ENCODE peak calls at places on chromosomes 3 and 15, in ten cellular contexts. One of them, this sample, is unnamed.

GRCh38 chr3:128339491-128340012 is 127.1 kb downstream of the DNAJB8 start:
- DNase-seq in T-helper 1 cell: no peak
- DNase-seq in stromal cell of bone marrow: no peak
- DNase-seq in ELR: no peak
- DNase-seq in activated naive CD8-positive, alpha-beta T cell treated with anti-CD3 and anti-CD28 coated beads for 36 hours: no peak
- DNase-seq in WTC11: no peak
- DNase-seq in mucosa of gallbladder: no peak
- DNase-seq in HEK293T: no peak
- DNase-seq in A549: no peak
- DNase-seq in HS-5: no peak
- DNase-seq in this sample: no peak

GRCh38 chr3:127011270-127011992 is 28.5 kb downstream of the PLXNA1 start:
- DNase-seq in A549: no peak
- DNase-seq in ELR: no peak
- DNase-seq in stromal cell of bone marrow: peak
- DNase-seq in activated naive CD8-positive, alpha-beta T cell treated with anti-CD3 and anti-CD28 coated beads for 36 hours: no peak
- DNase-seq in HEK293T: no peak
- DNase-seq in mucosa of gallbladder: no peak
- DNase-seq in HS-5: no peak
- DNase-seq in WTC11: no peak
- DNase-seq in T-helper 1 cell: no peak
- DNase-seq in this sample: no peak

GRCh38 chr3:155169221-155169620 is 89.1 kb downstream of the MME start:
- DNase-seq in HS-5: no peak
- DNase-seq in WTC11: no peak
- DNase-seq in T-helper 1 cell: no peak
- DNase-seq in mucosa of gallbladder: no peak
- DNase-seq in ELR: no peak
- DNase-seq in stromal cell of bone marrow: no peak
- DNase-seq in HEK293T: no peak
- DNase-seq in A549: no peak
- DNase-seq in activated naive CD8-positive, alpha-beta T cell treated with anti-CD3 and anti-CD28 coated beads for 36 hours: no peak
- DNase-seq in this sample: no peak

GRCh38 chr3:11136871-11137626 is 17.2 kb upstream of the HRH1 start:
- DNase-seq in A549: peak
- DNase-seq in activated naive CD8-positive, alpha-beta T cell treated with anti-CD3 and anti-CD28 coated beads for 36 hours: no peak
- DNase-seq in stromal cell of bone marrow: peak
- DNase-seq in HEK293T: peak
- DNase-seq in T-helper 1 cell: no peak
- DNase-seq in HS-5: peak
- DNase-seq in WTC11: no peak
- DNase-seq in mucosa of gallbladder: peak
- DNase-seq in ELR: peak
- DNase-seq in this sample: no peak

GRCh38 chr15:86590461-86590860 is 510.8 kb downstream of the AGBL1 start:
- DNase-seq in ELR: no peak
- DNase-seq in activated naive CD8-positive, alpha-beta T cell treated with anti-CD3 and anti-CD28 coated beads for 36 hours: no peak
- DNase-seq in HS-5: no peak
- DNase-seq in T-helper 1 cell: no peak
- DNase-seq in HEK293T: no peak
- DNase-seq in WTC11: no peak
- DNase-seq in stromal cell of bone marrow: no peak
- DNase-seq in A549: no peak
- DNase-seq in mucosa of gallbladder: no peak
- DNase-seq in this sample: no peak

GRCh38 chr3:25007974-25008658 is 419.9 kb upstream of the RARB start:
- DNase-seq in WTC11: no peak
- DNase-seq in ELR: no peak
- DNase-seq in stromal cell of bone marrow: peak
- DNase-seq in mucosa of gallbladder: no peak
- DNase-seq in A549: no peak
- DNase-seq in activated naive CD8-positive, alpha-beta T cell treated with anti-CD3 and anti-CD28 coated beads for 36 hours: no peak
- DNase-seq in HEK293T: no peak
- DNase-seq in HS-5: no peak
- DNase-seq in T-helper 1 cell: no peak
- DNase-seq in this sample: no peak

GRCh38 chr3:81887448-81887847 is 126.0 kb upstream of the GBE1 start:
- DNase-seq in A549: no peak
- DNase-seq in HEK293T: no peak
- DNase-seq in mucosa of gallbladder: no peak
- DNase-seq in HS-5: no peak
- DNase-seq in T-helper 1 cell: no peak
- DNase-seq in WTC11: no peak
- DNase-seq in activated naive CD8-positive, alpha-beta T cell treated with anti-CD3 and anti-CD28 coated beads for 36 hours: no peak
- DNase-seq in stromal cell of bone marrow: no peak
- DNase-seq in ELR: no peak
- DNase-seq in this sample: no peak

GRCh38 chr3:30778923-30779322 is 115.5 kb downstream of the GADL1 start:
- DNase-seq in activated naive CD8-positive, alpha-beta T cell treated with anti-CD3 and anti-CD28 coated beads for 36 hours: no peak
- DNase-seq in WTC11: no peak
- DNase-seq in ELR: peak
- DNase-seq in mucosa of gallbladder: no peak
- DNase-seq in stromal cell of bone marrow: no peak
- DNase-seq in HS-5: no peak
- DNase-seq in HEK293T: no peak
- DNase-seq in T-helper 1 cell: no peak
- DNase-seq in A549: no peak
- DNase-seq in this sample: no peak

GRCh38 chr15:62059108-62059817 is 984 bp downstream of the VPS13C start:
- DNase-seq in HEK293T: no peak
- DNase-seq in WTC11: no peak
- DNase-seq in ELR: peak
- DNase-seq in T-helper 1 cell: no peak
- DNase-seq in A549: peak
- DNase-seq in HS-5: no peak
- DNase-seq in stromal cell of bone marrow: no peak
- DNase-seq in activated naive CD8-positive, alpha-beta T cell treated with anti-CD3 and anti-CD28 coated beads for 36 hours: no peak
- DNase-seq in mucosa of gallbladder: no peak
- DNase-seq in this sample: no peak

GRCh38 chr3:27613846-27614500 is 108.2 kb downstream of the EOMES start:
- DNase-seq in HS-5: no peak
- DNase-seq in mucosa of gallbladder: no peak
- DNase-seq in A549: no peak
- DNase-seq in HEK293T: no peak
- DNase-seq in T-helper 1 cell: no peak
- DNase-seq in activated naive CD8-positive, alpha-beta T cell treated with anti-CD3 and anti-CD28 coated beads for 36 hours: no peak
- DNase-seq in ELR: peak
- DNase-seq in WTC11: no peak
- DNase-seq in stromal cell of bone marrow: no peak
- DNase-seq in this sample: no peak

GRCh38 chr3:4589475-4590111 is 96.4 kb downstream of the ITPR1 start:
- DNase-seq in WTC11: no peak
- DNase-seq in stromal cell of bone marrow: no peak
- DNase-seq in activated naive CD8-positive, alpha-beta T cell treated with anti-CD3 and anti-CD28 coated beads for 36 hours: no peak
- DNase-seq in HEK293T: no peak
- DNase-seq in mucosa of gallbladder: no peak
- DNase-seq in A549: no peak
- DNase-seq in HS-5: no peak
- DNase-seq in T-helper 1 cell: no peak
- DNase-seq in ELR: no peak
- DNase-seq in this sample: no peak

GRCh38 chr15:98983333-98983732 is 24.3 kb downstream of the PGPEP1L start:
- DNase-seq in T-helper 1 cell: no peak
- DNase-seq in ELR: peak
- DNase-seq in mucosa of gallbladder: peak
- DNase-seq in WTC11: no peak
- DNase-seq in activated naive CD8-positive, alpha-beta T cell treated with anti-CD3 and anti-CD28 coated beads for 36 hours: no peak
- DNase-seq in HEK293T: peak
- DNase-seq in A549: peak
- DNase-seq in HS-5: peak
- DNase-seq in stromal cell of bone marrow: peak
- DNase-seq in this sample: no peak

GRCh38 chr3:85539232-85539631 is 580.4 kb downstream of the CADM2 start:
- DNase-seq in mucosa of gallbladder: no peak
- DNase-seq in activated naive CD8-positive, alpha-beta T cell treated with anti-CD3 and anti-CD28 coated beads for 36 hours: no peak
- DNase-seq in ELR: no peak
- DNase-seq in stromal cell of bone marrow: no peak
- DNase-seq in WTC11: no peak
- DNase-seq in T-helper 1 cell: no peak
- DNase-seq in HEK293T: no peak
- DNase-seq in A549: no peak
- DNase-seq in HS-5: no peak
- DNase-seq in this sample: no peak

GRCh38 chr3:103077910-103078309 is 643.1 kb downstream of the ZPLD1 start:
- DNase-seq in ELR: no peak
- DNase-seq in WTC11: no peak
- DNase-seq in mucosa of gallbladder: no peak
- DNase-seq in HS-5: no peak
- DNase-seq in T-helper 1 cell: no peak
- DNase-seq in stromal cell of bone marrow: no peak
- DNase-seq in A549: no peak
- DNase-seq in HEK293T: no peak
- DNase-seq in activated naive CD8-positive, alpha-beta T cell treated with anti-CD3 and anti-CD28 coated beads for 36 hours: no peak
- DNase-seq in this sample: no peak

GRCh38 chr15:36755341-36755740 is 175.9 kb downstream of the CDIN1 start:
- DNase-seq in WTC11: no peak
- DNase-seq in ELR: no peak
- DNase-seq in HEK293T: no peak
- DNase-seq in T-helper 1 cell: no peak
- DNase-seq in HS-5: no peak
- DNase-seq in A549: no peak
- DNase-seq in mucosa of gallbladder: no peak
- DNase-seq in stromal cell of bone marrow: no peak
- DNase-seq in activated naive CD8-positive, alpha-beta T cell treated with anti-CD3 and anti-CD28 coated beads for 36 hours: no peak
- DNase-seq in this sample: no peak

GRCh38 chr3:148556664-148557063 is 141.0 kb upstream of the AGTR1 start:
- DNase-seq in ELR: no peak
- DNase-seq in activated naive CD8-positive, alpha-beta T cell treated with anti-CD3 and anti-CD28 coated beads for 36 hours: no peak
- DNase-seq in A549: no peak
- DNase-seq in HS-5: no peak
- DNase-seq in T-helper 1 cell: no peak
- DNase-seq in WTC11: no peak
- DNase-seq in mucosa of gallbladder: no peak
- DNase-seq in stromal cell of bone marrow: no peak
- DNase-seq in HEK293T: no peak
- DNase-seq in this sample: no peak

This sample was measured in NCI-H510A.